ENCODE peak calls at places on chromosomes 6 and 20, in five cellular contexts. One of them, this sample, is unnamed.

GRCh38 chr6:154956771-154957522 is 38.2 kb upstream of the TIAM2 start:
- DNase-seq in LoVo: no peak
- DNase-seq in EL: no peak
- DNase-seq in adrenal gland: no peak
- DNase-seq in SW480: no peak
- DNase-seq in this sample: no peak

GRCh38 chr6:49668083-49668511 is 31.5 kb upstream of the RHAG start:
- DNase-seq in LoVo: peak
- DNase-seq in EL: no peak
- DNase-seq in adrenal gland: no peak
- DNase-seq in SW480: peak
- DNase-seq in this sample: no peak

GRCh38 chr6:134585529-134585873 is 267.6 kb upstream of the SGK1 start:
- DNase-seq in LoVo: no peak
- DNase-seq in EL: no peak
- DNase-seq in adrenal gland: no peak
- DNase-seq in SW480: no peak
- DNase-seq in this sample: no peak

GRCh38 chr20:4519530-4519929 is 202.2 kb upstream of the PRND start:
- DNase-seq in LoVo: no peak
- DNase-seq in EL: no peak
- DNase-seq in adrenal gland: no peak
- DNase-seq in SW480: no peak
- DNase-seq in this sample: no peak

GRCh38 chr20:32157611-32158010 is 48.1 kb downstream of the TM9SF4 start:
- DNase-seq in LoVo: no peak
- DNase-seq in EL: no peak
- DNase-seq in adrenal gland: no peak
- DNase-seq in SW480: no peak
- DNase-seq in this sample: no peak

GRCh38 chr6:130885392-130886192 is 58.4 kb downstream of the SMLR1 start:
- DNase-seq in LoVo: peak
- DNase-seq in EL: peak
- DNase-seq in adrenal gland: peak
- DNase-seq in SW480: peak
- DNase-seq in this sample: peak

GRCh38 chr20:58511861-58512260 is 3.3 kb downstream of the APCDD1L start:
- DNase-seq in LoVo: no peak
- DNase-seq in EL: no peak
- DNase-seq in adrenal gland: no peak
- DNase-seq in SW480: no peak
- DNase-seq in this sample: peak

GRCh38 chr6:156828280-156828703 is 51.1 kb downstream of the ARID1B start:
- DNase-seq in LoVo: peak
- DNase-seq in EL: peak
- DNase-seq in adrenal gland: peak
- DNase-seq in SW480: peak
- DNase-seq in this sample: peak

GRCh38 chr6:96235927-96236326 is 220.2 kb downstream of the FUT9 start:
- DNase-seq in LoVo: no peak
- DNase-seq in EL: no peak
- DNase-seq in adrenal gland: no peak
- DNase-seq in SW480: no peak
- DNase-seq in this sample: no peak

GRCh38 chr6:14932485-14933178 is 313.2 kb upstream of the JARID2 start:
- DNase-seq in LoVo: no peak
- DNase-seq in EL: no peak
- DNase-seq in adrenal gland: no peak
- DNase-seq in SW480: no peak
- DNase-seq in this sample: no peak

GRCh38 chr20:24949756-24950127 is 673 bp downstream of the CST7 start:
- DNase-seq in LoVo: no peak
- DNase-seq in EL: no peak
- DNase-seq in adrenal gland: no peak
- DNase-seq in SW480: peak
- DNase-seq in this sample: no peak

GRCh38 chr6:155352812-155353211 is 38.5 kb upstream of the TFB1M start:
- DNase-seq in LoVo: no peak
- DNase-seq in EL: peak
- DNase-seq in adrenal gland: no peak
- DNase-seq in SW480: no peak
- DNase-seq in this sample: peak

GRCh38 chr6:41197234-41197633 is 3.7 kb downstream of the TREML2 start:
- DNase-seq in LoVo: no peak
- DNase-seq in EL: no peak
- DNase-seq in adrenal gland: no peak
- DNase-seq in SW480: no peak
- DNase-seq in this sample: no peak

GRCh38 chr6:3585320-3585935 is 128.6 kb upstream of the SLC22A23 start:
- DNase-seq in LoVo: peak
- DNase-seq in EL: peak
- DNase-seq in adrenal gland: no peak
- DNase-seq in SW480: peak
- DNase-seq in this sample: peak

This sample was measured in adipocyte.